ENCODE peak calls at places on chromosomes 6 and 20, in six cellular contexts. P is K562; N is heart right ventricle; M is A549; W is stomach; B is CD4-positive, alpha-beta memory T cell. U is an unnamed sample.
A peak's percentile ranks its signal among the peaks of the same experiment; 100 is the strongest.

GRCh38 chr6:157764346-157765068 is 58.5 kb upstream of the SNX9 start:
- DNase-seq in P (peak; percentile 73), N (peak; percentile 69), M (peak; percentile 88), W (peak; percentile 78), B (peak; percentile 89), U (peak; percentile 94)

GRCh38 chr6:106385530-106385929 is 25.0 kb downstream of the CRYBG1 start:
- DNase-seq in P (no peak), N (no peak), M (no peak), W (no peak), B (no peak), U (no peak)

GRCh38 chr6:6058054-6058444 is 51.3 kb upstream of the NRN1 start:
- DNase-seq in P (no peak), N (no peak), M (no peak), W (no peak), B (no peak), U (no peak)

GRCh38 chr6:1716845-1717244 is 107.1 kb downstream of the FOXC1 start:
- DNase-seq in P (no peak), N (no peak), M (no peak), W (no peak), B (no peak), U (no peak)

GRCh38 chr20:58851969-58852458 is 502 bp upstream of the GNAS start:
- DNase-seq in P (no peak), N (no peak), M (no peak), W (no peak), B (no peak), U (no peak)

GRCh38 chr6:26044140-26045045 is 42.8 kb upstream of the HFE start:
- DNase-seq in P (no peak), N (peak; percentile 44), M (peak; percentile 57), W (no peak), B (peak; percentile 57), U (peak; percentile 54)

GRCh38 chr20:62861732-62862336 is at the start of gene TCFL5:
- DNase-seq in P (peak; percentile 92), N (peak; percentile 94), M (peak; percentile 90), W (peak; percentile 93), B (peak; percentile 92), U (peak; percentile 94)

GRCh38 chr6:96795481-96795880 is 41.8 kb downstream of the GPR63 start:
- DNase-seq in P (no peak), N (no peak), M (no peak), W (no peak), B (no peak), U (no peak)

GRCh38 chr6:117595099-117595923 is 7.0 kb downstream of the GOPC start:
- DNase-seq in P (peak; percentile 28), N (no peak), M (no peak), W (no peak), B (no peak), U (no peak)

GRCh38 chr20:29873946-29874345 is 1383.5 kb upstream of the DEFB115 start:
- DNase-seq in P (no peak), N (peak; percentile 55), M (peak; percentile 31), W (peak; percentile 61), B (no peak), U (peak; percentile 61)

GRCh38 chr20:20710847-20711315 is 1.6 kb downstream of the RALGAPA2 start:
- DNase-seq in P (no peak), N (no peak), M (no peak), W (peak; percentile 77), B (peak; percentile 37), U (no peak)

GRCh38 chr20:16732506-16733152 is 2.8 kb downstream of the SNRPB2 start:
- DNase-seq in P (no peak), N (no peak), M (no peak), W (no peak), B (peak; percentile 23), U (no peak)

GRCh38 chr20:44552568-44552949 is 29.8 kb upstream of the PKIG start:
- DNase-seq in P (no peak), N (no peak), M (no peak), W (no peak), B (no peak), U (no peak)
- H3K4me3 ChIP-seq in P (no peak overlapping the region), N (no peak overlapping the region), M (no peak overlapping the region), W (no peak overlapping the region), B (no peak overlapping the region), U (no peak overlapping the region)

GRCh38 chr6:444653-445275 is 53.2 kb downstream of the IRF4 start:
- DNase-seq in P (no peak), N (no peak), M (no peak), W (no peak), B (peak; percentile 71), U (no peak)
- H3K4me1 ChIP-seq in P (no peaks in the 10 kb centered on the region), N (peaks cover under 1% of the 10 kb centered on the region), M (no peaks in the 10 kb centered on the region), W (no peaks in the 10 kb centered on the region), B (peaks cover 53% of the 10 kb centered on the region), U (peaks cover 48% of the 10 kb centered on the region)

GRCh38 chr6:55669133-55669532 is 90.1 kb upstream of the HMGCLL1 start:
- DNase-seq in P (no peak), N (no peak), M (no peak), W (no peak), B (no peak), U (no peak)
- H3K27ac ChIP-seq in P (no peak overlapping the region), N (peak overlapping the region; percentile 21), M (no peak overlapping the region), W (no peak overlapping the region), B (no peak overlapping the region), U (no peak overlapping the region)

GRCh38 chr20:3752386-3752759 is 15.2 kb downstream of the ADISSP start:
- DNase-seq in P (no peak), N (no peak), M (no peak), W (no peak), B (no peak), U (no peak)
- H3K4me3 ChIP-seq in P (no peak overlapping the region), N (no peak overlapping the region), M (no peak overlapping the region), W (peak overlapping the region; percentile 38), B (no peak overlapping the region), U (no peak overlapping the region)

GRCh38 chr6:42443312-42444075 is 8.2 kb downstream of the TRERF1 start:
- DNase-seq in P (no peak), N (no peak), M (no peak), W (no peak), B (no peak), U (no peak)
- H3K4me1 ChIP-seq in P (peaks cover 3% of the 10 kb centered on the region), N (peaks cover 32% of the 10 kb centered on the region), M (peaks cover 16% of the 10 kb centered on the region), W (peaks cover 61% of the 10 kb centered on the region), B (peaks cover 92% of the 10 kb centered on the region), U (peaks cover 48% of the 10 kb centered on the region)